ENCODE peak calls at places on chromosomes 5 and 9, in eight cellular contexts. H is Panc1, C is upper lobe of right lung, K is endodermal cell, R is Caco-2, X is heart left ventricle, V is K562, I is OCI-LY7. J is an unnamed sample.
A peak's percentile ranks its signal among the peaks of the same experiment; 100 is the strongest.

GRCh38 chr9:86253577-86253976 is 5.9 kb downstream of the C9orf153 start:
- DNase-seq in R (no peak), H (no peak), I (no peak), C (no peak), K (no peak), X (no peak), V (no peak), J (no peak)

GRCh38 chr9:70479880-70480291 is 65.4 kb upstream of the KLF9 start:
- DNase-seq in H (no peak), R (no peak), I (no peak), C (no peak), V (no peak), K (peak; percentile 70), X (no peak), J (no peak)

GRCh38 chr9:89305868-89306267 is 5.1 kb upstream of the CKS2 start:
- DNase-seq in K (no peak), R (no peak), H (no peak), V (no peak), X (no peak), C (no peak), I (no peak), J (no peak)

GRCh38 chr9:28610339-28610738 is 1037.1 kb upstream of the C9orf72 start:
- DNase-seq in X (no peak), C (no peak), I (no peak), K (no peak), R (no peak), H (no peak), V (no peak), J (no peak)

GRCh38 chr5:136374003-136374402 is 8.7 kb upstream of the TRPC7 start:
- DNase-seq in K (peak; percentile 60), X (no peak), H (no peak), R (peak; percentile 44), I (peak; percentile 5), C (no peak), V (no peak), J (no peak)

GRCh38 chr9:117772960-117773359 is 68.8 kb downstream of the TLR4 start:
- DNase-seq in C (no peak), H (no peak), I (no peak), V (no peak), K (no peak), X (no peak), R (no peak), J (no peak)

GRCh38 chr5:67179695-67180302 is 16.8 kb downstream of the CD180 start:
- DNase-seq in C (no peak), X (no peak), R (no peak), I (no peak), K (no peak), V (no peak), H (no peak), J (no peak)

GRCh38 chr9:95447660-95448420 is 68.9 kb downstream of the PTCH1 start:
- DNase-seq in R (no peak), H (no peak), C (no peak), K (peak; percentile 91), X (no peak), I (no peak), V (no peak), J (no peak)

GRCh38 chr5:144581044-144581443 is 410.4 kb downstream of the KCTD16 start:
- DNase-seq in K (no peak), X (no peak), H (no peak), R (no peak), C (no peak), V (no peak), I (no peak), J (no peak)

GRCh38 chr5:98157368-98157767 is 616.1 kb upstream of the RGMB start:
- DNase-seq in X (no peak), I (no peak), C (no peak), R (no peak), V (no peak), K (no peak), H (no peak), J (no peak)

GRCh38 chr5:144125163-144125726 is 45.2 kb downstream of the YIPF5 start:
- DNase-seq in R (no peak), H (no peak), C (no peak), I (no peak), K (peak; percentile 51), V (no peak), X (no peak), J (no peak)

GRCh38 chr5:16600397-16600796 is 16.4 kb downstream of the RETREG1 start:
- DNase-seq in X (peak; percentile 76), I (no peak), R (no peak), C (peak; percentile 84), H (no peak), K (no peak), V (no peak), J (peak; percentile 24)

GRCh38 chr9:132141364-132141947 is 20.4 kb upstream of the NTNG2 start:
- DNase-seq in K (peak; percentile 71), V (no peak), H (no peak), X (no peak), C (no peak), I (no peak), R (no peak), J (no peak)

GRCh38 chr5:170477906-170478305 is 25.9 kb upstream of the KCNIP1 start:
- DNase-seq in I (no peak), K (no peak), X (no peak), R (no peak), C (no peak), V (no peak), H (no peak), J (no peak)

GRCh38 chr5:1443991-1444360 is 1.3 kb downstream of the SLC6A3 start:
- DNase-seq in V (no peak), X (no peak), R (no peak), K (peak; percentile 45), C (no peak), H (no peak), I (no peak), J (no peak)

GRCh38 chr9:106941901-106942300 is 78.9 kb downstream of the ZNF462 start:
- DNase-seq in I (no peak), C (no peak), K (no peak), V (no peak), H (no peak), R (no peak), X (no peak), J (peak; percentile 24)

GRCh38 chr9:7811679-7812078 is 12.1 kb upstream of the DMAC1 start:
- DNase-seq in I (no peak), X (no peak), H (no peak), K (no peak), C (no peak), V (no peak), R (no peak), J (no peak)

GRCh38 chr5:16507716-16508115 is 42.1 kb upstream of the ZNF622 start:
- DNase-seq in V (no peak), C (no peak), I (no peak), X (no peak), H (no peak), R (no peak), K (no peak), J (no peak)

GRCh38 chr9:123278361-123278760 is 10.0 kb upstream of the STRBP start:
- DNase-seq in I (no peak), K (no peak), V (no peak), R (no peak), C (no peak), H (no peak), X (no peak), J (no peak)

GRCh38 chr5:963673-964531 is 44.7 kb upstream of the NKD2 start:
- DNase-seq in V (peak; percentile 78), K (no peak), H (no peak), X (peak; percentile 74), C (no peak), I (no peak), R (no peak), J (no peak)

GRCh38 chr9:92658611-92659010 is 11.3 kb downstream of the IPPK start:
- DNase-seq in I (no peak), K (no peak), H (no peak), R (no peak), X (no peak), V (no peak), C (no peak), J (no peak)

GRCh38 chr9:92658176-92658575 is 11.8 kb downstream of the IPPK start:
- DNase-seq in I (no peak), K (no peak), X (no peak), V (no peak), H (no peak), R (no peak), C (no peak), J (no peak)

GRCh38 chr9:92660266-92660665 is 9.7 kb downstream of the IPPK start:
- DNase-seq in R (no peak), H (no peak), K (no peak), X (no peak), C (no peak), I (no peak), V (no peak), J (no peak)

GRCh38 chr9:92661127-92661526 is 8.8 kb downstream of the IPPK start:
- DNase-seq in I (no peak), R (no peak), H (no peak), K (no peak), X (no peak), V (no peak), C (no peak), J (no peak)

DNA sequence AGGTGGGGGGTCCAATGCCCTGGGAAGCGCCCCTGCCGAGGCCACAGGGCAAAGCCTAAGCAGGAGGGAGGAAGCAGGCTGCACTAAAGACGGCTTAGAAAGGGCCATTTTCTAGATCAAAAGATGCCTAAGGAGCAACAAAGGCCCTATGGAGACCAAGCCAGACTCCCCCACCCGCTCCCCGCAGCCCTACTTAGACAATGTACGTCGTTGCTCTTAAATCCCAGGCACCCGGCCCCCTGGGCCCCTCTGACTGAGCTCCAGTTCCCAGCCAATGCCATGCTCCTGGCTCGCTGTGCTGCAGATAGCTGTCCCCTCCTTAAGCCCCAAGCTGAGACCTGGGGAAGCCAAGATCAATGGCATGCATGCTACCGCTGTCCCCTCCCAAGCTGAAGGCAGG is 10.3 kb downstream of the IPPK start:
- DNase-seq in C (no peak), I (no peak), K (no peak), H (no peak), V (no peak), R (no peak), X (no peak), J (no peak)
- H3K4me1 ChIP-seq in C (no peaks in the 10 kb centered on the region), I (peaks cover 6% of the 10 kb centered on the region), K (no peaks in the 10 kb centered on the region), H (no peaks in the 10 kb centered on the region), V (no peaks in the 10 kb centered on the region), R (no peaks in the 10 kb centered on the region), X (peaks cover 13% of the 10 kb centered on the region), J (no peaks in the 10 kb centered on the region)

GRCh38 chr9:27436234-27436633 is 87.9 kb upstream of the IFNK start:
- DNase-seq in C (no peak), H (no peak), X (no peak), V (no peak), K (no peak), I (no peak), R (peak; percentile 48), J (no peak)
- H3K36me3 ChIP-seq in C (no peaks in the 10 kb centered on the region), H (no peaks in the 10 kb centered on the region), X (no peaks in the 10 kb centered on the region), V (no peaks in the 10 kb centered on the region), K (no peaks in the 10 kb centered on the region), I (no peaks in the 10 kb centered on the region), R (no peaks in the 10 kb centered on the region), J (no peaks in the 10 kb centered on the region)

GRCh38 chr5:58459860-58460726 is at the start of gene PLK2:
- DNase-seq in H (peak; percentile 71), K (peak; percentile 95), R (peak; percentile 94), X (peak; percentile 97), V (no peak), I (no peak), C (peak; percentile 96), J (peak; percentile 95)
- TF ChIP-seq CTCF in H (no peak), K (peak; percentile 60), R (peak; percentile 73), X (no peak), V (no peak), I (no peak), C (peak; percentile 43), J (peak; percentile 68)

GRCh38 chr9:130043654-130044623 is 950 bp upstream of the FNBP1 start:
- DNase-seq in R (peak; percentile 55), I (no peak), H (no peak), C (no peak), V (peak; percentile 54), X (peak; percentile 67), K (no peak), J (peak; percentile 71)
- H3K4me1 ChIP-seq in R (peaks cover 12% of the 10 kb centered on the region), I (peaks cover 46% of the 10 kb centered on the region), H (peaks cover 22% of the 10 kb centered on the region), C (peaks cover 40% of the 10 kb centered on the region), V (peaks cover 27% of the 10 kb centered on the region), X (peaks cover 42% of the 10 kb centered on the region), K (peaks cover 4% of the 10 kb centered on the region), J (no peaks in the 10 kb centered on the region)